ENCODE peak calls at places on chromosomes 11 and 22, in six cellular contexts. D, O, Z, Y, C and W are unnamed samples.

GRCh38 chr11:1918436-1919315 is 827 bp upstream of the TNNT3 start:
- DNase-seq in C (no peak), D (no peak), Z (peak), Y (no peak), O (no peak), W (peak)

GRCh38 chr11:105148241-105148640 is 8.7 kb upstream of the CARD18 start:
- DNase-seq in C (no peak), D (no peak), O (no peak), Z (no peak), Y (no peak), W (no peak)

GRCh38 chr22:49307870-49308269 is 519.8 kb downstream of the BRD1 start:
- DNase-seq in Y (peak), Z (no peak), O (no peak), D (no peak), C (no peak), W (no peak)

GRCh38 chr11:86551286-86551685 is 121.1 kb downstream of the ME3 start:
- DNase-seq in C (no peak), Z (peak), D (no peak), O (peak), Y (no peak), W (no peak)

GRCh38 chr22:27783436-27784098 is 18.0 kb downstream of the MN1 start:
- DNase-seq in Z (no peak), O (no peak), D (no peak), C (no peak), Y (no peak), W (no peak)

GRCh38 chr22:47199949-47200272 is 437.5 kb downstream of the TBC1D22A start:
- DNase-seq in Y (no peak), Z (no peak), C (no peak), O (no peak), D (no peak), W (no peak)

GRCh38 chr11:32094931-32095330 is 4.1 kb downstream of the RCN1 start:
- DNase-seq in D (no peak), C (no peak), O (no peak), Y (no peak), Z (no peak), W (no peak)

GRCh38 chr11:64406221-64406946 is 47.4 kb downstream of the RPS6KA4 start:
- DNase-seq in D (no peak), C (no peak), O (no peak), Y (no peak), Z (no peak), W (no peak)

GRCh38 chr11:32056445-32056844 is 34.4 kb upstream of the RCN1 start:
- DNase-seq in Z (no peak), O (no peak), C (no peak), D (no peak), Y (no peak), W (no peak)

GRCh38 chr22:33361581-33361980 is 303.4 kb upstream of the SYN3 start:
- DNase-seq in Z (peak), D (no peak), C (no peak), Y (no peak), O (no peak), W (no peak)

GRCh38 chr22:28629420-28630184 is 50.0 kb downstream of the TTC28 start:
- DNase-seq in O (no peak), Y (no peak), Z (no peak), C (no peak), D (no peak), W (no peak)

GRCh38 chr11:3927129-3927796 is 71.8 kb downstream of the STIM1 start:
- DNase-seq in Y (no peak), Z (no peak), O (no peak), C (no peak), D (no peak), W (no peak)

GRCh38 chr11:61598886-61599868 is 18.3 kb upstream of the SYT7 start:
- DNase-seq in D (no peak), C (no peak), Z (no peak), O (no peak), Y (no peak), W (no peak)

GRCh38 chr11:45355706-45356041 is 69.5 kb upstream of the SYT13 start:
- DNase-seq in D (no peak), O (no peak), Y (no peak), Z (no peak), C (no peak), W (no peak)

GRCh38 chr11:65390099-65390941 is 3.9 kb downstream of the FRMD8 start:
- DNase-seq in D (no peak), O (no peak), Y (no peak), C (no peak), Z (no peak), W (no peak)

GRCh38 chr22:38036392-38037062 is 20.7 kb upstream of the PICK1 start:
- DNase-seq in Y (no peak), D (no peak), Z (no peak), C (no peak), O (no peak), W (no peak)

GRCh38 chr11:49208006-49208721 is at the start of gene FOLH1:
- DNase-seq in O (no peak), D (no peak), Y (peak), Z (peak), C (no peak), W (peak)

GRCh38 chr11:44528103-44528502 is 37.4 kb upstream of the CD82 start:
- DNase-seq in C (no peak), O (peak), Z (no peak), D (no peak), Y (no peak), W (no peak)

GRCh38 chr22:48431014-48431413 is 1396.7 kb downstream of the BRD1 start:
- DNase-seq in C (no peak), D (no peak), O (no peak), Y (no peak), Z (no peak), W (no peak)